ENCODE peak calls at places on chromosomes 13 and 19, in nine cellular contexts. One of them, this sample, is unnamed.

GRCh38 chr13:107824636-107825035 is 390.7 kb downstream of the LIG4 start:
- DNase-seq in stimulated activated CD4-positive, alpha-beta T cell treated with anti-CD3 and anti-CD28 coated beads, Interleukin-2, amount 100 ng/mL, for 24 hours: no peak
- DNase-seq in NCI-H1930: no peak
- DNase-seq in endothelial cell: no peak
- DNase-seq in NCI-H1092 treated with DMSO at 0.1 percent for 48 hours: no peak
- DNase-seq in breast epithelium: no peak
- DNase-seq in NCI-H2081: no peak
- DNase-seq in HFFc6: no peak
- DNase-seq in hypothalamus: no peak
- DNase-seq in this sample: no peak

GRCh38 chr19:39136225-39136940 is 10.8 kb downstream of the PAK4 start:
- DNase-seq in stimulated activated CD4-positive, alpha-beta T cell treated with anti-CD3 and anti-CD28 coated beads, Interleukin-2, amount 100 ng/mL, for 24 hours: no peak
- DNase-seq in NCI-H1930: no peak
- DNase-seq in endothelial cell: no peak
- DNase-seq in NCI-H1092 treated with DMSO at 0.1 percent for 48 hours: no peak
- DNase-seq in breast epithelium: no peak
- DNase-seq in NCI-H2081: no peak
- DNase-seq in HFFc6: no peak
- DNase-seq in hypothalamus: no peak
- DNase-seq in this sample: no peak

GRCh38 chr13:24180743-24181384 is 20.3 kb downstream of the SPATA13 start:
- DNase-seq in stimulated activated CD4-positive, alpha-beta T cell treated with anti-CD3 and anti-CD28 coated beads, Interleukin-2, amount 100 ng/mL, for 24 hours: no peak
- DNase-seq in NCI-H1930: no peak
- DNase-seq in endothelial cell: no peak
- DNase-seq in NCI-H1092 treated with DMSO at 0.1 percent for 48 hours: no peak
- DNase-seq in breast epithelium: no peak
- DNase-seq in NCI-H2081: no peak
- DNase-seq in HFFc6: peak; percentile 34
- DNase-seq in hypothalamus: no peak
- DNase-seq in this sample: no peak

GRCh38 chr13:19586904-19587634 is 25.7 kb upstream of the TPTE2 start:
- DNase-seq in stimulated activated CD4-positive, alpha-beta T cell treated with anti-CD3 and anti-CD28 coated beads, Interleukin-2, amount 100 ng/mL, for 24 hours: peak; percentile 80
- DNase-seq in NCI-H1930: no peak
- DNase-seq in endothelial cell: no peak
- DNase-seq in NCI-H1092 treated with DMSO at 0.1 percent for 48 hours: no peak
- DNase-seq in breast epithelium: no peak
- DNase-seq in NCI-H2081: no peak
- DNase-seq in HFFc6: peak; percentile 76
- DNase-seq in hypothalamus: no peak
- DNase-seq in this sample: peak; percentile 83

GRCh38 chr13:99661791-99662190 is 160.5 kb downstream of the TM9SF2 start:
- DNase-seq in stimulated activated CD4-positive, alpha-beta T cell treated with anti-CD3 and anti-CD28 coated beads, Interleukin-2, amount 100 ng/mL, for 24 hours: no peak
- DNase-seq in NCI-H1930: no peak
- DNase-seq in endothelial cell: no peak
- DNase-seq in NCI-H1092 treated with DMSO at 0.1 percent for 48 hours: no peak
- DNase-seq in breast epithelium: no peak
- DNase-seq in NCI-H2081: no peak
- DNase-seq in HFFc6: no peak
- DNase-seq in hypothalamus: no peak
- DNase-seq in this sample: no peak

GRCh38 chr19:2255982-2256685 is at the start of gene JSRP1:
- DNase-seq in stimulated activated CD4-positive, alpha-beta T cell treated with anti-CD3 and anti-CD28 coated beads, Interleukin-2, amount 100 ng/mL, for 24 hours: no peak
- DNase-seq in NCI-H1930: no peak
- DNase-seq in endothelial cell: no peak
- DNase-seq in NCI-H1092 treated with DMSO at 0.1 percent for 48 hours: no peak
- DNase-seq in breast epithelium: no peak
- DNase-seq in NCI-H2081: no peak
- DNase-seq in HFFc6: no peak
- DNase-seq in hypothalamus: no peak
- DNase-seq in this sample: no peak

GRCh38 chr19:17331254-17331558 is 3.4 kb downstream of the ANO8 start:
- DNase-seq in stimulated activated CD4-positive, alpha-beta T cell treated with anti-CD3 and anti-CD28 coated beads, Interleukin-2, amount 100 ng/mL, for 24 hours: no peak
- DNase-seq in NCI-H1930: no peak
- DNase-seq in endothelial cell: no peak
- DNase-seq in NCI-H1092 treated with DMSO at 0.1 percent for 48 hours: no peak
- DNase-seq in breast epithelium: no peak
- DNase-seq in NCI-H2081: no peak
- DNase-seq in HFFc6: no peak
- DNase-seq in hypothalamus: no peak
- DNase-seq in this sample: no peak

GRCh38 chr19:49752701-49753100 is 10.4 kb downstream of the TSKS start:
- DNase-seq in stimulated activated CD4-positive, alpha-beta T cell treated with anti-CD3 and anti-CD28 coated beads, Interleukin-2, amount 100 ng/mL, for 24 hours: no peak
- DNase-seq in NCI-H1930: no peak
- DNase-seq in endothelial cell: no peak
- DNase-seq in NCI-H1092 treated with DMSO at 0.1 percent for 48 hours: no peak
- DNase-seq in breast epithelium: no peak
- DNase-seq in NCI-H2081: no peak
- DNase-seq in HFFc6: no peak
- DNase-seq in hypothalamus: no peak
- DNase-seq in this sample: no peak

GRCh38 chr13:101511161-101511560 is 58.7 kb downstream of the ITGBL1 start:
- DNase-seq in stimulated activated CD4-positive, alpha-beta T cell treated with anti-CD3 and anti-CD28 coated beads, Interleukin-2, amount 100 ng/mL, for 24 hours: no peak
- DNase-seq in NCI-H1930: no peak
- DNase-seq in endothelial cell: no peak
- DNase-seq in NCI-H1092 treated with DMSO at 0.1 percent for 48 hours: no peak
- DNase-seq in breast epithelium: no peak
- DNase-seq in NCI-H2081: no peak
- DNase-seq in HFFc6: no peak
- DNase-seq in hypothalamus: no peak
- DNase-seq in this sample: no peak

GRCh38 chr19:40225440-40226305 is 816 bp downstream of the CCNP start:
- DNase-seq in stimulated activated CD4-positive, alpha-beta T cell treated with anti-CD3 and anti-CD28 coated beads, Interleukin-2, amount 100 ng/mL, for 24 hours: no peak
- DNase-seq in NCI-H1930: no peak
- DNase-seq in endothelial cell: no peak
- DNase-seq in NCI-H1092 treated with DMSO at 0.1 percent for 48 hours: no peak
- DNase-seq in breast epithelium: no peak
- DNase-seq in NCI-H2081: no peak
- DNase-seq in HFFc6: peak; percentile 20
- DNase-seq in hypothalamus: no peak
- DNase-seq in this sample: no peak

GRCh38 chr19:10516671-10517286 is 468 bp downstream of the S1PR5 start:
- DNase-seq in stimulated activated CD4-positive, alpha-beta T cell treated with anti-CD3 and anti-CD28 coated beads, Interleukin-2, amount 100 ng/mL, for 24 hours: no peak
- DNase-seq in NCI-H1930: no peak
- DNase-seq in endothelial cell: no peak
- DNase-seq in NCI-H1092 treated with DMSO at 0.1 percent for 48 hours: no peak
- DNase-seq in breast epithelium: no peak
- DNase-seq in NCI-H2081: no peak
- DNase-seq in HFFc6: peak; percentile 25
- DNase-seq in hypothalamus: no peak
- DNase-seq in this sample: no peak